ENCODE peak calls at places on chromosomes 11 and 22, in four cellular contexts. One of them, this sample, is unnamed.

GRCh38 chr11:57200937-57201336 is 19.2 kb downstream of the LRRC55 start:
- DNase-seq in prostate gland: no peak
- DNase-seq in mucosa of descending colon: no peak
- DNase-seq in cardiac muscle cell: no peak
- DNase-seq in this sample: no peak

GRCh38 chr11:2366271-2366670 is 10.8 kb upstream of the CD81 start:
- DNase-seq in cardiac muscle cell: no peak
- DNase-seq in prostate gland: no peak
- DNase-seq in mucosa of descending colon: no peak
- DNase-seq in this sample: no peak

GRCh38 chr22:35538801-35539321 is 1.8 kb upstream of the RASD2 start:
- DNase-seq in mucosa of descending colon: peak; percentile 56
- DNase-seq in cardiac muscle cell: peak; percentile 38
- DNase-seq in prostate gland: no peak
- DNase-seq in this sample: no peak

GRCh38 chr11:2473361-2474058 is 28.7 kb downstream of the KCNQ1 start:
- DNase-seq in mucosa of descending colon: no peak
- DNase-seq in cardiac muscle cell: no peak
- DNase-seq in prostate gland: no peak
- DNase-seq in this sample: no peak

GRCh38 chr11:85685131-85685819 is 720 bp downstream of the CCDC89 start:
- DNase-seq in prostate gland: no peak
- DNase-seq in cardiac muscle cell: peak; percentile 26
- DNase-seq in mucosa of descending colon: no peak
- DNase-seq in this sample: no peak

GRCh38 chr11:113090716-113091577 is 129.7 kb downstream of the NCAM1 start:
- DNase-seq in cardiac muscle cell: no peak
- DNase-seq in mucosa of descending colon: no peak
- DNase-seq in prostate gland: no peak
- DNase-seq in this sample: no peak

GRCh38 chr22:31836010-31836409 is 82.2 kb downstream of the DEPDC5 start:
- DNase-seq in mucosa of descending colon: no peak
- DNase-seq in cardiac muscle cell: no peak
- DNase-seq in prostate gland: no peak
- DNase-seq in this sample: no peak

GRCh38 chr22:49301398-49302149 is 526.1 kb downstream of the BRD1 start:
- DNase-seq in mucosa of descending colon: no peak
- DNase-seq in prostate gland: no peak
- DNase-seq in cardiac muscle cell: no peak
- DNase-seq in this sample: no peak

GRCh38 chr11:128824199-128825049 is 42.7 kb downstream of the KCNJ1 start:
- DNase-seq in cardiac muscle cell: no peak
- DNase-seq in prostate gland: no peak
- DNase-seq in mucosa of descending colon: no peak
- DNase-seq in this sample: no peak

DNA sequence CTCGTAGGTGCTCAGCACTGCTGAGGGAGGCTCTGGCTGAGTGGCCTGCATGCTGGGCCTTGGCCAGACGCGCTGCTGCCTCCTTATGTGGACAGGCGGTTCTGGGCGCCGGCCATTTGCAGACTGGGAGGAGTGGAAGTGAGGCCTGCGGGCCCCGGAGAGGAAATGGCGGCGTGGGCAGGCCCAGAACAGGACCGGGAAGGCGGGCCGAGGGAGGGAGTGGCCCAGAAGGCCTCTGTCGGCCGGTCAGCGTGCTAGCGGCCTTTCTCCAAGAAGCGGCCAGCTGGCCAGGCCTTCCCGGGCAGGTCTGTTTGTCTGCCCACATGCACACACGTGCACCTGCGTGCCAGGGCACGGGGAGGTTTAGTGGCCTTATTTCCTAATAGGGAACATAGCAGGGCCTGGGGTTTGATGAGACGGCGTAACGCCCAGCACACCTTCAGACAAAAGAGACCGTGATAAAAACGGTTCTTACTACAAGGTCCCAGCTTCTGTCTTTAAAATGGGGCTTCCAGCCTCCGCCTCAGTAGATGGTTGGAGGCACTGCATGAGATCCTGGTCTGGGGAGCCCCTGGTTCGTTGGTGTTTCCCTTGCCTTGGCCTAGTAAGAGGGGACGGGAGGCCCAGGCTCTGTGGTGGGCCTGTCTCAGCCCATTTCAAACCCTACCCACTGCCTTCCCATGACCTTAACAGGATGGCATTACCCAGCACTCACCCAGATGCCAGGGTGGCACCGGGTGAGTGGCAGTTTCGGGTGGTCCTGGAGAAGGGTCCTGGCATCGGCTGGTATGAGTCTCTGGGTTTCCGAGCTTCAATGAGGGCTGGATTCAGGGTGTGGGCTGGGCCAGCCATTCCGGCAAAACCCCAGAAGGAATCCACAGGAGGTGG is 65.1 kb upstream of the PPARA start:
- DNase-seq in prostate gland: peak; percentile 91
- DNase-seq in mucosa of descending colon: peak; percentile 66
- DNase-seq in cardiac muscle cell: no peak
- DNase-seq in this sample: peak; percentile 88
- H3K4me3 ChIP-seq in prostate gland: no peak overlapping the region
- H3K4me3 ChIP-seq in mucosa of descending colon: no peak overlapping the region
- H3K4me3 ChIP-seq in cardiac muscle cell: no peak overlapping the region
- H3K4me3 ChIP-seq in this sample: peak overlapping the region; percentile 95

GRCh38 chr11:71089571-71089970 is 162.8 kb downstream of the SHANK2 start:
- DNase-seq in cardiac muscle cell: no peak
- DNase-seq in prostate gland: no peak
- DNase-seq in mucosa of descending colon: no peak
- DNase-seq in this sample: no peak

GRCh38 chr11:71082454-71082853 is 169.9 kb downstream of the SHANK2 start:
- DNase-seq in cardiac muscle cell: no peak
- DNase-seq in mucosa of descending colon: no peak
- DNase-seq in prostate gland: no peak
- DNase-seq in this sample: no peak

GRCh38 chr11:71083105-71083504 is 169.3 kb downstream of the SHANK2 start:
- DNase-seq in mucosa of descending colon: no peak
- DNase-seq in cardiac muscle cell: no peak
- DNase-seq in prostate gland: no peak
- DNase-seq in this sample: no peak

GRCh38 chr11:71084306-71085012 is 167.9 kb downstream of the SHANK2 start:
- DNase-seq in cardiac muscle cell: no peak
- DNase-seq in mucosa of descending colon: no peak
- DNase-seq in prostate gland: no peak
- DNase-seq in this sample: no peak

GRCh38 chr11:71086687-71087258 is 165.6 kb downstream of the SHANK2 start:
- DNase-seq in cardiac muscle cell: peak; percentile 71
- DNase-seq in prostate gland: peak; percentile 40
- DNase-seq in mucosa of descending colon: peak; percentile 39
- DNase-seq in this sample: no peak
- TF ChIP-seq CTCF in cardiac muscle cell: peak; percentile 63
- TF ChIP-seq CTCF in prostate gland: peak; percentile 69
- TF ChIP-seq CTCF in mucosa of descending colon: no peak
- TF ChIP-seq CTCF in this sample: peak; percentile 70

DNA sequence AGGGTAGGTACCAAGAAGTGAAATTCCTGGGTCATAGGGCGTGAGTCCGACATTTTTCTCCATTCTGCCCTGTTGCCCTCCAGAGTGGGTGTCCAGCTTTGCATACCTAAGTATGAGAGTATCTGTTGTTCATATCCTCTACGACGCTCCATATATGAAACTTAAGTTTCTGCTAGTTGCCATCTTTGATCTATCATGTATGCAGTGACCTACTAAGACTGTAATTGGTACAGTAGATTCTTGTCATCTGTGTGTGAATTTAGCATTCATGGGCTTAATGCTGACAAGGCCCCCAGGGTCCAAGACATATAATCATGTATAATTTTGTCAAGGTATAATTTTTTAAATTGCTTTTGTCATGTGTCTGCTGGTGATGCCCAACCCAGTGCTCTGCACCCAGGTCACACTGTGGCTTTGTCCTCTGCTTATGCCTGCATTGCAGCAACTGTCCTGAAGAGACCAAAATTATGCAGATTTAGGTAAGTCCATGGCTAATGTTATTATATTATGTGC is 12.1 kb downstream of the NEAT1 start:
- DNase-seq in cardiac muscle cell: no peak
- DNase-seq in prostate gland: no peak
- DNase-seq in mucosa of descending colon: no peak
- DNase-seq in this sample: no peak
- H3K4me3 ChIP-seq in cardiac muscle cell: no peak overlapping the region
- H3K4me3 ChIP-seq in prostate gland: no peak overlapping the region
- H3K4me3 ChIP-seq in mucosa of descending colon: no peak overlapping the region
- H3K4me3 ChIP-seq in this sample: no peak overlapping the region

DNA sequence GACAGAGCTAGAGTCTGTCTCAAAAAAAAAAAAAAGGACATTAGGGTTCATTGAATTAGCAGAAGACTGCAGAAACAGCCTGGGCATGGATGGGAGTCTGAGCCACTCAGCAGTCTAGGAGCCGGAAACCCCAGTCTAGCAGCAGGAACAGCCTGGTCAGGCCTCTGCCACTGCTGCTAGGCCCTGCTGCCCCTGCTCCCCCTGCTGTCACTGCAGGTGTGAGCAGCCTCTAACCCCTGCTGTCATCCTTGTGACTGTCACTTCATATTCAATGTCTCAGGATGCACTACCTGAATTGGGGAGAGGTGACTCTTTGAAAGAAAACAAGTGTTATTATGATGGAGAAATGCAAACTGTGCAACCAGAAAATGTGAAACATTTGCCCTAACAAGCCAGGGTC is 7.0 kb upstream of the DDX17 start:
- DNase-seq in cardiac muscle cell: peak; percentile 41
- DNase-seq in prostate gland: no peak
- DNase-seq in mucosa of descending colon: peak; percentile 36
- DNase-seq in this sample: no peak
- TF ChIP-seq CTCF in cardiac muscle cell: no peak
- TF ChIP-seq CTCF in prostate gland: no peak
- TF ChIP-seq CTCF in mucosa of descending colon: no peak
- TF ChIP-seq CTCF in this sample: peak; percentile 19

GRCh38 chr11:32428665-32429293 is 6.6 kb downstream of the WT1 start:
- DNase-seq in prostate gland: no peak
- DNase-seq in cardiac muscle cell: no peak
- DNase-seq in mucosa of descending colon: no peak
- DNase-seq in this sample: no peak

GRCh38 chr11:32431657-32432056 is 3.7 kb downstream of the WT1 start:
- DNase-seq in prostate gland: no peak
- DNase-seq in cardiac muscle cell: no peak
- DNase-seq in mucosa of descending colon: no peak
- DNase-seq in this sample: no peak

GRCh38 chr11:32429477-32429876 is 5.9 kb downstream of the WT1 start:
- DNase-seq in prostate gland: no peak
- DNase-seq in mucosa of descending colon: no peak
- DNase-seq in cardiac muscle cell: no peak
- DNase-seq in this sample: no peak

GRCh38 chr11:32432565-32433248 is 2.6 kb downstream of the WT1 start:
- DNase-seq in mucosa of descending colon: no peak
- DNase-seq in prostate gland: no peak
- DNase-seq in cardiac muscle cell: no peak
- DNase-seq in this sample: no peak

DNA sequence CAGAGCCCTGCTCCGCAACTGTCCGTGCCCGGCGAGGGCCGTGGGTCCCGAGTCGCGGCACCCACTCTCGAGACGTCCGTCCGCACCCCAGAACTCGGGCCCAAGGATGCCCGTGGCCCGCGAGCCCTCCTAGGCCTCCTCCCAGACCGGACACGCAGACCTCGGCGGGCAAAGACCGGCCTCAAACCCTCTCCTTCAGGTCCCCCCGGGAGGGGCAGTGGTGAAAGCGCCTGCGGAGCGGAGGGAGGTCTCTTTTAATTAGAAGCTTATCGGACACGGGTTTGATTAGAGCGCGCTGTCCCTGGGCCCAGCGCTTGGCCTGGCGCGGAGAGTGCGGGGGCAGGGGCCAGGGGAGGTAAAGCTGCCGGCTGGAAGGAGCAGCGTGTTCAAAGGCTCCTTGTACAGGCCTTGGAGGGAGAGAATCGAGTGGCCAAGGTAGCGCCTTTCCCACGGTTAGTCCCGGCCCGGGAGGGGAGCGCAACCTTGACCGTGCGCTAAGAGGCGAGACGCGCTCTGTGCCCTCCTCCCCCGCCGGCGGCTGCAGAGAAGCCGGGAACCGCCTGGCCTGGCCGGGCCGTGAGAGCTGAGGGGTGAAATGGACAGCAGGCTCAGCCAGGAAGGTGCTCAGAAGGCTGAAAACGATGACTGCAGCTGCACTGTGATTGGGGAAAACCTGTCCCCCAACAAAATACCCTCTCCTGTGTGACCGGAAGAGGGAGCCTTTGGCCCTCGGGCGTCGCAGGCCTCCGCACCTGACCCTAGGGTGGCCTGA is 4.6 kb downstream of the WT1 start:
- DNase-seq in cardiac muscle cell: peak; percentile 61
- DNase-seq in mucosa of descending colon: no peak
- DNase-seq in prostate gland: no peak
- DNase-seq in this sample: no peak
- H3K4me3 ChIP-seq in cardiac muscle cell: peak overlapping the region; percentile 7
- H3K4me3 ChIP-seq in mucosa of descending colon: no peak overlapping the region
- H3K4me3 ChIP-seq in prostate gland: no peak overlapping the region
- H3K4me3 ChIP-seq in this sample: no peak overlapping the region

GRCh38 chr11:22165799-22166548 is 26.9 kb upstream of the ANO5 start:
- DNase-seq in mucosa of descending colon: no peak
- DNase-seq in prostate gland: no peak
- DNase-seq in cardiac muscle cell: no peak
- DNase-seq in this sample: no peak

GRCh38 chr11:22173532-22173931 is 19.4 kb upstream of the ANO5 start:
- DNase-seq in cardiac muscle cell: no peak
- DNase-seq in mucosa of descending colon: no peak
- DNase-seq in prostate gland: no peak
- DNase-seq in this sample: no peak

GRCh38 chr11:22165087-22165486 is 27.8 kb upstream of the ANO5 start:
- DNase-seq in cardiac muscle cell: no peak
- DNase-seq in prostate gland: no peak
- DNase-seq in mucosa of descending colon: peak; percentile 26
- DNase-seq in this sample: no peak

GRCh38 chr11:22169833-22170232 is 23.1 kb upstream of the ANO5 start:
- DNase-seq in mucosa of descending colon: no peak
- DNase-seq in prostate gland: no peak
- DNase-seq in cardiac muscle cell: no peak
- DNase-seq in this sample: no peak
- TF ChIP-seq CTCF in mucosa of descending colon: no peak
- TF ChIP-seq CTCF in prostate gland: no peak
- TF ChIP-seq CTCF in cardiac muscle cell: peak; percentile 23
- TF ChIP-seq CTCF in this sample: peak; percentile 44

GRCh38 chr22:20038574-20038973 is 17.7 kb downstream of the TANGO2 start:
- DNase-seq in cardiac muscle cell: no peak
- DNase-seq in mucosa of descending colon: no peak
- DNase-seq in prostate gland: no peak
- DNase-seq in this sample: no peak

GRCh38 chr22:20043997-20044342 is 23.1 kb downstream of the TANGO2 start:
- DNase-seq in mucosa of descending colon: no peak
- DNase-seq in cardiac muscle cell: no peak
- DNase-seq in prostate gland: no peak
- DNase-seq in this sample: no peak

GRCh38 chr22:20043057-20043996 is 22.4 kb downstream of the TANGO2 start:
- DNase-seq in prostate gland: no peak
- DNase-seq in mucosa of descending colon: no peak
- DNase-seq in cardiac muscle cell: no peak
- DNase-seq in this sample: no peak

GRCh38 chr22:20039683-20040325 is 18.9 kb downstream of the TANGO2 start:
- DNase-seq in mucosa of descending colon: no peak
- DNase-seq in cardiac muscle cell: no peak
- DNase-seq in prostate gland: peak; percentile 48
- DNase-seq in this sample: peak; percentile 57

GRCh38 chr22:20040801-20041200 is 19.9 kb downstream of the TANGO2 start:
- DNase-seq in mucosa of descending colon: no peak
- DNase-seq in prostate gland: no peak
- DNase-seq in cardiac muscle cell: no peak
- DNase-seq in this sample: no peak
- H3K4me3 ChIP-seq in mucosa of descending colon: no peak overlapping the region
- H3K4me3 ChIP-seq in prostate gland: no peak overlapping the region
- H3K4me3 ChIP-seq in cardiac muscle cell: no peak overlapping the region
- H3K4me3 ChIP-seq in this sample: no peak overlapping the region

This sample was measured in LNCaP clone FGC.